ENCODE peak calls at places on chromosome 14, in five cellular contexts. D is activated CD4-positive, alpha-beta T cell treated with anti-CD3 and anti-CD28 coated beads for 1 hour; K is NCI-H524; P is RWPE1; E is CD4-positive, alpha-beta memory T cell. U is an unnamed sample.

GRCh38 chr14:72608391-72609204 is 285.3 kb downstream of the DPF3 start:
- DNase-seq in P (peak; percentile 93), D (no peak), K (no peak), E (no peak), U (no peak)

GRCh38 chr14:26841920-26842741 is 244.3 kb upstream of the NOVA1 start:
- DNase-seq in E (no peak), P (peak; percentile 64), D (no peak), K (no peak), U (no peak)

GRCh38 chr14:95555053-95555452 is 20.2 kb downstream of the GLRX5 start:
- DNase-seq in E (no peak), K (no peak), P (no peak), D (no peak), U (no peak)

GRCh38 chr14:58923751-58924405 is 264.6 kb upstream of the DAAM1 start:
- DNase-seq in P (no peak), K (no peak), E (no peak), D (no peak), U (no peak)

GRCh38 chr14:77268989-77269595 is 1.9 kb downstream of the NGB start:
- DNase-seq in E (no peak), K (peak; percentile 78), P (peak; percentile 66), D (no peak), U (no peak)

GRCh38 chr14:50770586-50770985 is 60.4 kb downstream of the NIN start:
- DNase-seq in D (no peak), E (no peak), P (peak; percentile 6), K (no peak), U (no peak)

GRCh38 chr14:58299665-58300202 is 1.4 kb downstream of the ARID4A start:
- DNase-seq in D (no peak), K (no peak), E (no peak), P (no peak), U (no peak)

GRCh38 chr14:91326514-91326832 is 82.0 kb upstream of the GPR68 start:
- DNase-seq in D (no peak), K (no peak), E (no peak), P (no peak), U (no peak)

GRCh38 chr14:74649167-74649566 is 37.1 kb upstream of the LTBP2 start:
- DNase-seq in P (no peak), E (no peak), D (no peak), K (no peak), U (no peak)

GRCh38 chr14:101721951-101722661 is 39.4 kb upstream of the PPP2R5C start:
- DNase-seq in K (no peak), E (peak; percentile 91), D (peak; percentile 55), P (peak; percentile 67), U (no peak)

GRCh38 chr14:96086032-96086431 is 46.9 kb downstream of the C14orf132 start:
- DNase-seq in K (no peak), P (peak; percentile 86), D (no peak), E (no peak), U (no peak)

GRCh38 chr14:76947838-76948184 is 80.7 kb downstream of the IRF2BPL start:
- DNase-seq in P (no peak), K (no peak), D (no peak), E (no peak), U (no peak)

GRCh38 chr14:34867199-34867598 is 8.0 kb downstream of the BAZ1A start:
- DNase-seq in P (no peak), D (no peak), E (no peak), K (peak; percentile 42), U (no peak)

GRCh38 chr14:99552572-99553216 is 51.3 kb downstream of the CCDC85C start:
- DNase-seq in D (no peak), P (no peak), E (no peak), K (no peak), U (no peak)

GRCh38 chr14:34780646-34781045 is 66.3 kb upstream of the CFL2 start:
- DNase-seq in P (no peak), D (no peak), K (no peak), E (no peak), U (no peak)

GRCh38 chr14:94474581-94475031 is 1.4 kb downstream of the SERPINA9 start:
- DNase-seq in P (peak; percentile 29), D (no peak), E (no peak), K (no peak), U (no peak)

GRCh38 chr14:35347323-35348043 is 55.3 kb downstream of the PSMA6 start:
- DNase-seq in P (no peak), K (no peak), D (no peak), E (no peak), U (no peak)

GRCh38 chr14:24367506-24368214 is at the start of gene NFATC4:
- DNase-seq in D (no peak), K (peak; percentile 97), E (no peak), P (no peak), U (no peak)

GRCh38 chr14:26008290-26008689 is 589.5 kb downstream of the NOVA1 start:
- DNase-seq in D (no peak), P (no peak), E (no peak), K (no peak), U (no peak)

GRCh38 chr14:101408077-101408831 is 153.0 kb upstream of the DIO3 start:
- DNase-seq in K (no peak), E (no peak), P (no peak), D (no peak), U (no peak)

GRCh38 chr14:58987601-58988000 is 200.9 kb upstream of the DAAM1 start:
- DNase-seq in K (peak; percentile 39), E (no peak), P (no peak), D (no peak), U (no peak)